ENCODE peak calls at places on chromosome 5, in four cellular contexts. One of them, this sample, is unnamed.

GRCh38 chr5:150781706-150782614 is 3.4 kb downstream of the SMIM3 start:
- DNase-seq in GM12878: no peak
- DNase-seq in K562: no peak
- DNase-seq in SK-N-SH: no peak
- DNase-seq in this sample: no peak

GRCh38 chr5:77844408-77845272 is 68.5 kb upstream of the TBCA start:
- DNase-seq in GM12878: no peak
- DNase-seq in K562: no peak
- DNase-seq in SK-N-SH: peak
- DNase-seq in this sample: no peak

GRCh38 chr5:157744055-157745011 is 821 bp downstream of the LSM11 start:
- DNase-seq in GM12878: no peak
- DNase-seq in K562: peak
- DNase-seq in SK-N-SH: peak
- DNase-seq in this sample: peak

GRCh38 chr5:175444060-175444904 is at the start of gene DRD1:
- DNase-seq in GM12878: no peak
- DNase-seq in K562: peak
- DNase-seq in SK-N-SH: peak
- DNase-seq in this sample: peak

GRCh38 chr5:176738851-176739250 is 71.5 kb upstream of the UNC5A start:
- DNase-seq in GM12878: no peak
- DNase-seq in K562: no peak
- DNase-seq in SK-N-SH: peak
- DNase-seq in this sample: no peak

GRCh38 chr5:157459715-157460599 is at the start of gene NIPAL4:
- DNase-seq in GM12878: no peak
- DNase-seq in K562: no peak
- DNase-seq in SK-N-SH: peak
- DNase-seq in this sample: peak

GRCh38 chr5:40124367-40124766 is 555.3 kb upstream of the PTGER4 start:
- DNase-seq in GM12878: no peak
- DNase-seq in K562: no peak
- DNase-seq in SK-N-SH: no peak
- DNase-seq in this sample: no peak

GRCh38 chr5:156947933-156948332 is 15.1 kb downstream of the TIMD4 start:
- DNase-seq in GM12878: no peak
- DNase-seq in K562: no peak
- DNase-seq in SK-N-SH: no peak
- DNase-seq in this sample: no peak

GRCh38 chr5:52947851-52948250 is 41.3 kb upstream of the ITGA2 start:
- DNase-seq in GM12878: no peak
- DNase-seq in K562: no peak
- DNase-seq in SK-N-SH: no peak
- DNase-seq in this sample: no peak

GRCh38 chr5:176447538-176447981 is 625 bp upstream of the FAF2 start:
- DNase-seq in GM12878: no peak
- DNase-seq in K562: peak
- DNase-seq in SK-N-SH: peak
- DNase-seq in this sample: peak

GRCh38 chr5:159317849-159318248 is 12.4 kb downstream of the IL12B start:
- DNase-seq in GM12878: no peak
- DNase-seq in K562: no peak
- DNase-seq in SK-N-SH: no peak
- DNase-seq in this sample: no peak

GRCh38 chr5:140868721-140869554 is at the start of gene PCDHA11:
- DNase-seq in GM12878: no peak
- DNase-seq in K562: no peak
- DNase-seq in SK-N-SH: no peak
- DNase-seq in this sample: no peak

GRCh38 chr5:142397178-142397577 is 72.4 kb upstream of the SPRY4 start:
- DNase-seq in GM12878: no peak
- DNase-seq in K562: no peak
- DNase-seq in SK-N-SH: no peak
- DNase-seq in this sample: no peak

GRCh38 chr5:111655169-111655924 is 101.6 kb downstream of the NREP start:
- DNase-seq in GM12878: no peak
- DNase-seq in K562: no peak
- DNase-seq in SK-N-SH: no peak
- DNase-seq in this sample: no peak

GRCh38 chr5:178108966-178109365 is 4.4 kb upstream of the N4BP3 start:
- DNase-seq in GM12878: no peak
- DNase-seq in K562: no peak
- DNase-seq in SK-N-SH: no peak
- DNase-seq in this sample: no peak

GRCh38 chr5:10192309-10192708 is 57.4 kb downstream of the ATPSCKMT start:
- DNase-seq in GM12878: no peak
- DNase-seq in K562: no peak
- DNase-seq in SK-N-SH: no peak
- DNase-seq in this sample: no peak

GRCh38 chr5:115601709-115602584 is at the start of gene TICAM2:
- DNase-seq in GM12878: peak
- DNase-seq in K562: peak
- DNase-seq in SK-N-SH: peak
- DNase-seq in this sample: peak

GRCh38 chr5:111070272-111071134 is 1.0 kb upstream of the TSLP start:
- DNase-seq in GM12878: no peak
- DNase-seq in K562: no peak
- DNase-seq in SK-N-SH: no peak
- DNase-seq in this sample: peak

GRCh38 chr5:114113604-114114003 is 248.3 kb upstream of the KCNN2 start:
- DNase-seq in GM12878: no peak
- DNase-seq in K562: no peak
- DNase-seq in SK-N-SH: no peak
- DNase-seq in this sample: no peak

GRCh38 chr5:308672-309271 is 12.7 kb upstream of the AHRR start:
- DNase-seq in GM12878: no peak
- DNase-seq in K562: no peak
- DNase-seq in SK-N-SH: peak
- DNase-seq in this sample: no peak

GRCh38 chr5:150065346-150065745 is 21.0 kb downstream of the CSF1R start:
- DNase-seq in GM12878: no peak
- DNase-seq in K562: peak
- DNase-seq in SK-N-SH: no peak
- DNase-seq in this sample: no peak

GRCh38 chr5:127425037-127425436 is 92.4 kb upstream of the PRRC1 start:
- DNase-seq in GM12878: no peak
- DNase-seq in K562: no peak
- DNase-seq in SK-N-SH: no peak
- DNase-seq in this sample: no peak

DNA sequence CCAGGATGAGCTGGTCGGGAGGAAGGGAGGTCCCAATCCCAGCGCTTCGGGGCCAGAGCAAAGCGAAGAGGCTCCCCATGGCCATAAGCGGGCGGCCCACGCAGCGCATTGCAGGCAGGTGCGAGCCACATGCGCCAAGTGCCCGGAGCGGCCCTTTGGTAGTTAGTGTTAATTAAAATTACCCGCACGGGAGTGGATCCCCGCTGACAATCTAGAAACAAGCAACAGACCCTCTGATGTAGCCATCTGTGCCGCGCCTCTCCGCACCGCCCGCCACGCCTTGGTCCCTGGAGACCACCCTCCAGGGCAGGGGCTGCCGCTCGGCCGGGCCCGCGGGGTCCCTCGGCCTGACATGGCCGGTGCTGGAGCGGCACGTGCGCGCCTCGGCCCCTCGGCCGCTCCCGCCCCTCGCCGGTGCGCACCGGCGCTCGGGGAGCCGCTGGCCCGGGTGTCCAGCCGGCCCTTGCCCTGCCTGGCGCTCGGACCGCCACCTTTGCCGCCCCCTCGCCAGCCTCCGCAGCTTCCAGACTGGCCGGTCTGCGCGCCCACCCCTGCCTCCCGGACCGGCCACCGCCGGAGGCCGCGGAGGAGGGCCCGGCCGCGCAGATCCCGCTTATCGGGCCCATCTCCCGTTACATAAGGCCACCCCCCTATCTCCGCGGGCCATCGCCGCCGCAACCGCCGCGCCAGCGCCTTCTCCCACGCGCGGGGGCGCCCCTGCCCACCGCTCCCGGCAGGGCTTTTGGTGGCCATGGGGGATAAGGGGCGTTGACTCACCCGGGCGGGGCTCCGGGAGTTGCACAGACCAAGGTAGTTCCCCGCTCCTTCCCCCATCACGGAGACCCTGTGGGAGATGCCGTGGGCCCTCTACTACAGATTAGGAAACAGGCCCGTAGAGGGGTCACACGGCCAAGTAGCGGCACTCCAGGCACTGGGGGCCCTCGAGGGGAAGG is 1.9 kb upstream of the IL13 start:
- DNase-seq in GM12878: no peak
- DNase-seq in K562: no peak
- DNase-seq in SK-N-SH: peak
- DNase-seq in this sample: peak
- TF ChIP-seq USF1 in GM12878: no peak
- TF ChIP-seq USF1 in K562: no peak
- TF ChIP-seq USF1 in SK-N-SH: no peak
- TF ChIP-seq USF1 in this sample: no peak

DNA sequence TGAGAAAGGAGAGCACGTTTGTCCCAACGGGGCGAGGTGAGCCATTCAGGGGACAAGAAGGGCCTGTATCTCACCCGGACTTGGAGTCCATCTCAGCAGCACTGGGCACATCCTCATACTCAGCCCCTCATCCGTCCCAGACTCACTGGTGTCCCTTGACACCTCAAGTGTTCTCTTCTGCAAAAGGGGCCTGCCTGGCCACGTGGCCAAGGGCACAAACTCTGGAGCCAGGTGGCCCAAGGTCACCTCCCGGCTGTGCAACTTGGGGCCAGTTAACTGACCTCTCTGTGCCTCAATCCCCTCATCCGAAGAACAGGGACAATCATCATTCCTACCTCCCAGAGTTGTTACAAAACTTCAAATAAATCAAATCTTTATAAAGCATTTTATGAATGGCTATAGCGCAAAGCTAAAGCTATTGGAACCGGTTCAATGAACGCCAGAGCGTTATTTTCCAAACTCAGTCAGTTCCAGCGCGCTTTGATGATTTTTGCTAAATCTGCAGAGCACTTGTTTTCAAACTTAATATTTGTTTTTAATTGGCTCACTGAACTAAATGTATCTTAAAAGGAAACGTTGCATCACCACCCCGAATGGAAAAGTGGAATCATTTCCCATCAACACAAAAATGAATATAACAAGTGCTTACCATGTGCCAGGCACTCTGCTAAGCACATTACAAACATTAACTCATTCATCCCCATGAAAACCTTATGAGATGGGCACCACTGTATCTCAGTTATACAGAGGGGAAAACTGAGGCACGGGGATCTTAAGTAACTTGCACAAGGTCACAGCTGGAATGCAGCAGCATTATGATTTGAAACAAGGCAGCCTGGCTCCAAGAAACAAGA is 49.3 kb downstream of the DUSP1 start:
- DNase-seq in GM12878: no peak
- DNase-seq in K562: no peak
- DNase-seq in SK-N-SH: no peak
- DNase-seq in this sample: no peak
- TF ChIP-seq USF1 in GM12878: no peak
- TF ChIP-seq USF1 in K562: no peak
- TF ChIP-seq USF1 in SK-N-SH: no peak
- TF ChIP-seq USF1 in this sample: no peak

GRCh38 chr5:82178378-82178777 is 99.8 kb downstream of the RPS23 start:
- DNase-seq in GM12878: no peak
- DNase-seq in K562: no peak
- DNase-seq in SK-N-SH: no peak
- DNase-seq in this sample: no peak

GRCh38 chr5:82174919-82175219 is 103.3 kb downstream of the RPS23 start:
- DNase-seq in GM12878: no peak
- DNase-seq in K562: no peak
- DNase-seq in SK-N-SH: no peak
- DNase-seq in this sample: no peak

GRCh38 chr5:82169892-82170291 is 108.3 kb downstream of the RPS23 start:
- DNase-seq in GM12878: no peak
- DNase-seq in K562: no peak
- DNase-seq in SK-N-SH: no peak
- DNase-seq in this sample: no peak

GRCh38 chr5:82176115-82176514 is 102.0 kb downstream of the RPS23 start:
- DNase-seq in GM12878: no peak
- DNase-seq in K562: no peak
- DNase-seq in SK-N-SH: no peak
- DNase-seq in this sample: no peak

DNA sequence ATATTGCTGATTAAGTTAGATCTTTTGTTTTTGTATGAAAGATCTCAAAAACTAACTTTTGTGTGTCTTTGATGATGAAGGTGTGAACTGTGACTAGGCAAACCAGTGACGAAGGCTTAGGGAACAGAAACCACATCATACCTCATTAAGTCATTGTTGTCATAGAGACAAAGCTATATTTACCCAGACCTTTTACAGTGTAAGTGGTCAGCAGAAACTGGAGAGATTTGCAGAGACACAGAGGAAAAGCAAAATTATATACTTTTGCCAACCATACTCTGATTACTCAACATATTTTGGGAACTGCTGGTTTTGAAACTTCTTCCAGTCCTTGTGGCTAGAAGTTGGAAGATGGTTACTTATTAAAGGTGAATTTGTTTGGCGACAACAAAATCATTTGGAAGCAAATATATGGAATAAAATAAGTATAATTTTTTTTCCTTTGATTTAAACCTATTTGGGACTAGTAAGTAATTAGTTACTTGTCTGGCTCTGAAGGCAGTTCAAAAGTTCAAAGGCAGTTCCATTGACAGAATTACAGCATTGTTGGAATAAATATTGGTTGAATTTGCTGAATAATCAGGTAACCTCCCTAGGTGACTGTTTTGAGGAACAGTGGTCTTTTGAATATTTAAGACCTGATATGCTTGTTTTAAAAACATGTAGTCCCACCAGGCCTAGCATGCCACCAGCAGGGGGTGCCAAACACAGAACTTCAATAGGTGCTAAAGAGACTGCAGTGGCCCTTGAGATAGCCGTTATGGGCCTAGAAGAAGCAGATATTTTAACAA is 103.8 kb downstream of the RPS23 start:
- DNase-seq in GM12878: peak
- DNase-seq in K562: peak
- DNase-seq in SK-N-SH: peak
- DNase-seq in this sample: peak
- TF ChIP-seq USF1 in GM12878: no peak
- TF ChIP-seq USF1 in K562: no peak
- TF ChIP-seq USF1 in SK-N-SH: no peak
- TF ChIP-seq USF1 in this sample: no peak

GRCh38 chr5:1442222-1443144 is 2.8 kb downstream of the SLC6A3 start:
- DNase-seq in GM12878: no peak
- DNase-seq in K562: no peak
- DNase-seq in SK-N-SH: no peak
- DNase-seq in this sample: no peak
- TF ChIP-seq USF1 in GM12878: no peak
- TF ChIP-seq USF1 in K562: no peak
- TF ChIP-seq USF1 in SK-N-SH: no peak
- TF ChIP-seq USF1 in this sample: no peak

GRCh38 chr5:14745753-14746152 is 81.2 kb downstream of the OTULIN start:
- DNase-seq in GM12878: no peak
- DNase-seq in K562: no peak
- DNase-seq in SK-N-SH: no peak
- DNase-seq in this sample: no peak
- TF ChIP-seq USF1 in GM12878: no peak
- TF ChIP-seq USF1 in K562: no peak
- TF ChIP-seq USF1 in SK-N-SH: no peak
- TF ChIP-seq USF1 in this sample: no peak

GRCh38 chr5:63262191-63262981 is 683.8 kb downstream of the LRRC70 start:
- DNase-seq in GM12878: no peak
- DNase-seq in K562: no peak
- DNase-seq in SK-N-SH: no peak
- DNase-seq in this sample: no peak
- TF ChIP-seq USF1 in GM12878: no peak
- TF ChIP-seq USF1 in K562: no peak
- TF ChIP-seq USF1 in SK-N-SH: no peak
- TF ChIP-seq USF1 in this sample: no peak